ENCODE peak calls at places on chromosomes 2 and 18, in seven cellular contexts. K is GM12878, V is GM12892, R is K562, Z is HepG2, X is SK-N-SH, A is H1. D is an unnamed sample.

GRCh38 chr2:233468047-233468745 is 98.4 kb downstream of the USP40 start:
- DNase-seq in A (no peak), K (no peak), X (no peak), V (no peak), Z (no peak), R (no peak), D (no peak)

GRCh38 chr2:43518182-43518581 is 77.7 kb downstream of the THADA start:
- DNase-seq in V (no peak), Z (no peak), A (no peak), K (no peak), X (no peak), R (no peak), D (no peak)

GRCh38 chr2:207511851-207512250 is 17.9 kb upstream of the CREB1 start:
- DNase-seq in A (no peak), R (no peak), K (no peak), Z (no peak), X (no peak), V (no peak), D (no peak)

GRCh38 chr2:45024600-45025291 is 15.5 kb upstream of the SIX2 start:
- DNase-seq in X (no peak), A (no peak), K (no peak), R (no peak), V (no peak), Z (no peak), D (no peak)

GRCh38 chr2:75311993-75312392 is 112.7 kb upstream of the TACR1 start:
- DNase-seq in R (no peak), K (peak; percentile 89), Z (peak; percentile 22), X (peak; percentile 9), A (peak; percentile 56), V (peak; percentile 32), D (peak; percentile 47)

GRCh38 chr2:150494234-150494913 is 6.9 kb upstream of the RND3 start:
- DNase-seq in K (no peak), V (no peak), R (no peak), Z (no peak), X (no peak), A (no peak), D (no peak)

GRCh38 chr18:73384246-73384645 is 516.5 kb upstream of the NETO1 start:
- DNase-seq in K (no peak), V (no peak), Z (no peak), A (no peak), X (no peak), R (no peak), D (no peak)

GRCh38 chr2:112812318-112813042 is 24.1 kb downstream of the IL1B start:
- DNase-seq in Z (no peak), A (no peak), X (no peak), V (no peak), K (no peak), R (peak; percentile 39), D (no peak)

GRCh38 chr2:88713408-88713807 is 21.9 kb downstream of the RPIA start:
- DNase-seq in A (no peak), K (no peak), V (no peak), R (no peak), Z (no peak), X (no peak), D (no peak)

GRCh38 chr2:85584857-85585780 is 888 bp downstream of the VAMP5 start:
- DNase-seq in Z (peak; percentile 96), V (no peak), R (peak; percentile 57), X (peak; percentile 31), A (no peak), K (no peak), D (no peak)

GRCh38 chr2:233440714-233441113 is 86.4 kb downstream of the DGKD start:
- DNase-seq in K (no peak), X (no peak), V (no peak), A (no peak), Z (no peak), R (no peak), D (no peak)

GRCh38 chr18:35122586-35123224 is 81.5 kb downstream of the MAPRE2 start:
- DNase-seq in X (peak; percentile 65), V (no peak), A (peak; percentile 73), Z (no peak), K (no peak), R (no peak), D (no peak)

GRCh38 chr2:120177011-120177621 is 46.1 kb downstream of the TMEM185B start:
- DNase-seq in A (no peak), V (peak; percentile 56), R (peak; percentile 15), X (no peak), Z (no peak), K (peak; percentile 84), D (peak; percentile 48)

GRCh38 chr2:126696644-126697520 is 40.9 kb downstream of the GYPC start:
- DNase-seq in V (no peak), R (no peak), Z (no peak), K (no peak), A (no peak), X (no peak), D (no peak)

GRCh38 chr2:11932053-11932512 is 185.7 kb downstream of the LPIN1 start:
- DNase-seq in R (no peak), X (no peak), Z (no peak), A (no peak), K (no peak), V (no peak), D (no peak)

DNA sequence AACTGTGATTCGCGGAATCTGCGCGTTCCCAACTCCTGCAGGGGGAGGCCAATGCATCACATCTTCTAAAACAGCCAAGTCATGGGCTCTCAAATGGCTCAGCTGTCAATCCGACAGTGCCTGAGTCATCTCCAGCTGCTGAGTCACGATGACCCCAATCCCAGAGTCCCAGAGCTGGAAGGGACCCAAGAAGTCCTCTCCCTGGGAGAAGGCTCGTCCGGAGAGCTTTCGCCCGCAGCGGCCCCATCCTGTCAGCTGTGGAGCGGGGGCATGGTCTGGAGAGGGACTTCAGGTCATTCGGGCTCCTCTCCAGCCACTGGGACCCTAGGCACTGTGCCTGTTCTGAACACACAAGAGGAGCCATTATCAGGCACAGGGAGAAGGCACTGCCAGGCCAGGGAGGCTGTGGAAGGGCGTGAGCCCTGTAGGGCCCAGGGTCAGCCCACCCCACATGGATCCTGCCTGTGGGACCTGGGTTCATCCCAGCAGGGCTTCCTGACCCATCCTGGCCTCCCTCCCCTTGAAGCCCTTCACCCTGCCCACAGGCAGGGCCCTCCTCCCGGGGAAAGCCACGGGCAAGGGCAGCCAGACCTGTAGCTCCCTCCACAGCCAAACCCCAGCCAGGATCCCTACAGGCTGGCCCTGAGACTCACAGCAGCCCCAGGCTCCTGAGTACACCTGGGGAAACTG is 47.6 kb upstream of the GPC1 start:
- DNase-seq in Z (peak; percentile 62), X (no peak), V (no peak), R (peak; percentile 63), A (no peak), K (no peak), D (no peak)
- TF ChIP-seq POLR2AphosphoS5 in Z (no peak), X (no peak), V (no peak), R (no peak), A (no peak), K (no peak), D (no peak)

DNA sequence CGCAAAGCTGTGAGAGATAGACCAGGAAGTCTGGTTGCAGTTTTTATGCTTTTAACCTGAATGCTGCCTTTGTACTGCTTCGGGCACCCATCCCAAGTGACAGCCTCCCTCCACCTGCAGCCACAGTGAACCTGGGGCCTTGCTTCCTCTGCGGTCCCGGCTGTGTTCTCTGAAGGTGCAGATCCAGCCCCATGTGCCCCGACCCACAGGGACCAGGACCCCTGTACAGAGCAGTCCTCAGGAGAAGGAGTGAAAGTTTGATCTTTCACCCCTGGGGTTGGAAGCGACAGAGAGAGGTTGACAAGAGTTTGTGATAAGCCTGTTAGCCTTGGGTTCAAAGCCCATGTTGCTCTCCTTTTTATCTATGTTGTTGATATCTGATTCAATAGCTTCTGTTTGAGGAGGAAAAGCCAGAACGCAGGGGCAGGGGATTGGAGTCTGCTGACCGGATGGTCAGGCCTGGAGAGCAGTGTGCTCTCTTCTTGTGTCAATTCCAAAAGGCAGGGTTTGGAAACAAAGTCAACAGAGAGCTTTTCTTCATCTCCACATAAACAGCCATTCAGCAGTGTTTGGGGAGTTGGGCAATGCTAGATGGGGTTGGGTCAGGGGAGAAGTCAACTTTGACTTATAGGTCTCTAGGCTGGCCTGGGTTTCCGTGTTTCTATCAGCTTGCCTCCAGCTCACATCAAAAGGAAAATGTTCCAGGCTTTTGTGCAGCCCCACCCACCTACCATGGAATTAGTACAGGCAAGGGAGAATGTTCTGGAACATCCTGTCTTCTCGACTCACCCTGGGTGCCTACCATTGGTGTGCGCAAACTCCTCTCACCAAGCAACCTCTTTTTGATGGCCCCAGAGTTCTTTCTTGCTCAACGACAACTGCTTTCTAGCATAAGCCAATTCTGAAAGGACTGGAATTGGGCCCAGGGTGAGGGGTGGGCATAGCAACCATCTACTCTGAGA is 214.9 kb downstream of the ALPK2 start:
- DNase-seq in A (no peak), X (no peak), Z (peak; percentile 100), V (no peak), K (no peak), R (no peak), D (no peak)
- TF ChIP-seq TAF1 in A (no peak), X (no peak), Z (peak; percentile 67), V (no peak), K (no peak), R (no peak), D (no peak)

GRCh38 chr2:30224147-30224546 is 7.2 kb upstream of the LBH start:
- DNase-seq in A (no peak), K (no peak), R (no peak), Z (no peak), V (no peak), X (no peak), D (no peak)
- TF ChIP-seq POLR2AphosphoS5 in A (no peak), K (no peak), R (no peak), Z (no peak), V (no peak), X (no peak), D (no peak)

GRCh38 chr2:221555511-221555845 is 16.6 kb downstream of the EPHA4 start:
- DNase-seq in R (no peak), K (no peak), A (no peak), V (no peak), Z (no peak), X (no peak), D (no peak)
- TF ChIP-seq TAF1 in R (no peak), K (no peak), A (no peak), V (no peak), Z (no peak), X (no peak), D (no peak)

GRCh38 chr2:235967358-235967757 is 200.8 kb downstream of the GBX2 start:
- DNase-seq in K (no peak), A (no peak), V (no peak), X (no peak), R (no peak), Z (no peak), D (no peak)
- TF ChIP-seq POLR2AphosphoS5 in K (no peak), A (no peak), V (no peak), X (no peak), R (no peak), Z (no peak), D (no peak)

GRCh38 chr18:48819276-48819675 is 131.5 kb downstream of the SMAD7 start:
- DNase-seq in A (peak; percentile 33), R (no peak), K (no peak), X (no peak), Z (no peak), V (no peak), D (no peak)
- TF ChIP-seq TAF1 in A (no peak), R (no peak), K (no peak), X (no peak), Z (no peak), V (no peak), D (no peak)

D was measured in GM12891.